ENCODE peak calls at places on chromosome 18, in five cellular contexts. Q, L, P, M and U are unnamed samples.

GRCh38 chr18:39946623-39947061 is 2008.4 kb upstream of the PIK3C3 start:
- DNase-seq in Q (no peak), L (peak), P (no peak), M (no peak), U (no peak)

GRCh38 chr18:62486290-62486964 is 36.4 kb upstream of the ZCCHC2 start:
- DNase-seq in Q (no peak), L (peak), P (no peak), M (no peak), U (no peak)

GRCh38 chr18:60331890-60332289 is 40.7 kb downstream of the MC4R start:
- DNase-seq in Q (no peak), L (no peak), P (no peak), M (no peak), U (no peak)

GRCh38 chr18:5498452-5498851 is 45.3 kb downstream of the EPB41L3 start:
- DNase-seq in Q (no peak), L (no peak), P (no peak), M (no peak), U (no peak)

GRCh38 chr18:9469700-9470099 is 5.6 kb upstream of the RALBP1 start:
- DNase-seq in Q (no peak), L (no peak), P (no peak), M (no peak), U (no peak)

GRCh38 chr18:51510020-51510419 is 312.5 kb upstream of the MEX3C start:
- DNase-seq in Q (no peak), L (no peak), P (no peak), M (no peak), U (no peak)

GRCh38 chr18:3012306-3012919 is 531 bp downstream of the LPIN2 start:
- DNase-seq in Q (peak), L (peak), P (no peak), M (no peak), U (no peak)

GRCh38 chr18:77054288-77054605 is 78.3 kb downstream of the MBP start:
- DNase-seq in Q (no peak), L (no peak), P (no peak), M (no peak), U (no peak)

GRCh38 chr18:12049983-12050811 is 43.4 kb upstream of the ANKRD62 start:
- DNase-seq in Q (no peak), L (no peak), P (no peak), M (no peak), U (no peak)

GRCh38 chr18:65934874-65935273 is 184.1 kb downstream of the CDH7 start:
- DNase-seq in Q (no peak), L (no peak), P (no peak), M (no peak), U (no peak)

GRCh38 chr18:58493070-58493469 is 135.8 kb downstream of the ALPK2 start:
- DNase-seq in Q (no peak), L (no peak), P (no peak), M (no peak), U (no peak)

GRCh38 chr18:42264467-42264866 is 309.4 kb downstream of the PIK3C3 start:
- DNase-seq in Q (no peak), L (no peak), P (no peak), M (no peak), U (no peak)

GRCh38 chr18:7089369-7089768 is 28.2 kb downstream of the LAMA1 start:
- DNase-seq in Q (no peak), L (no peak), P (no peak), M (no peak), U (no peak)

GRCh38 chr18:48821251-48821590 is 129.5 kb downstream of the SMAD7 start:
- DNase-seq in Q (no peak), L (no peak), P (no peak), M (no peak), U (no peak)

GRCh38 chr18:31680836-31681568 is 3.4 kb downstream of the B4GALT6 start:
- DNase-seq in Q (no peak), L (no peak), P (no peak), M (no peak), U (no peak)

GRCh38 chr18:56245856-56246575 is 392.4 kb downstream of the TXNL1 start:
- DNase-seq in Q (no peak), L (peak), P (no peak), M (no peak), U (no peak)